ENCODE peak calls at places on chromosomes 1 and 21, in seven cellular contexts. One of them, this sample, is unnamed.
A peak's percentile ranks its signal among the peaks of the same experiment; 100 is the strongest.

GRCh38 chr1:68051475-68051874 is 1.0 kb upstream of the DIRAS3 start:
- DNase-seq in NCI-H1694: no peak
- DNase-seq in mesendoderm: peak; percentile 82
- DNase-seq in posterior cingulate gyrus: no peak
- DNase-seq in stimulated activated CD8-positive, alpha-beta memory T cell treated with anti-CD3 and anti-CD28 coated beads, Interleukin-7, amount 100 ng/mL, for 24 hours: no peak
- DNase-seq in activated T-helper 1 cell treated with anti-CD3 and anti-CD28 coated beads, Interleukin-2, amount 50 U/mL, for 16 hours: no peak
- DNase-seq in anterior cingulate cortex: peak; percentile 16
- DNase-seq in this sample: no peak

GRCh38 chr1:2393471-2393877 is 1.8 kb downstream of the RER1 start:
- DNase-seq in NCI-H1694: no peak
- DNase-seq in mesendoderm: no peak
- DNase-seq in posterior cingulate gyrus: no peak
- DNase-seq in stimulated activated CD8-positive, alpha-beta memory T cell treated with anti-CD3 and anti-CD28 coated beads, Interleukin-7, amount 100 ng/mL, for 24 hours: no peak
- DNase-seq in activated T-helper 1 cell treated with anti-CD3 and anti-CD28 coated beads, Interleukin-2, amount 50 U/mL, for 16 hours: no peak
- DNase-seq in anterior cingulate cortex: no peak
- DNase-seq in this sample: no peak

GRCh38 chr1:33141216-33141615 is 40.6 kb downstream of the TRIM62 start:
- DNase-seq in NCI-H1694: no peak
- DNase-seq in mesendoderm: no peak
- DNase-seq in posterior cingulate gyrus: no peak
- DNase-seq in stimulated activated CD8-positive, alpha-beta memory T cell treated with anti-CD3 and anti-CD28 coated beads, Interleukin-7, amount 100 ng/mL, for 24 hours: no peak
- DNase-seq in activated T-helper 1 cell treated with anti-CD3 and anti-CD28 coated beads, Interleukin-2, amount 50 U/mL, for 16 hours: no peak
- DNase-seq in anterior cingulate cortex: no peak
- DNase-seq in this sample: no peak

GRCh38 chr21:44919111-44919912 is 1.4 kb downstream of the ITGB2 start:
- DNase-seq in NCI-H1694: no peak
- DNase-seq in mesendoderm: no peak
- DNase-seq in posterior cingulate gyrus: peak; percentile 31
- DNase-seq in stimulated activated CD8-positive, alpha-beta memory T cell treated with anti-CD3 and anti-CD28 coated beads, Interleukin-7, amount 100 ng/mL, for 24 hours: no peak
- DNase-seq in activated T-helper 1 cell treated with anti-CD3 and anti-CD28 coated beads, Interleukin-2, amount 50 U/mL, for 16 hours: no peak
- DNase-seq in anterior cingulate cortex: no peak
- DNase-seq in this sample: no peak

GRCh38 chr1:93728480-93729131 is 47.0 kb upstream of the BCAR3 start:
- DNase-seq in NCI-H1694: no peak
- DNase-seq in mesendoderm: no peak
- DNase-seq in posterior cingulate gyrus: no peak
- DNase-seq in stimulated activated CD8-positive, alpha-beta memory T cell treated with anti-CD3 and anti-CD28 coated beads, Interleukin-7, amount 100 ng/mL, for 24 hours: no peak
- DNase-seq in activated T-helper 1 cell treated with anti-CD3 and anti-CD28 coated beads, Interleukin-2, amount 50 U/mL, for 16 hours: no peak
- DNase-seq in anterior cingulate cortex: no peak
- DNase-seq in this sample: no peak

GRCh38 chr1:110055493-110056283 is 14.8 kb downstream of the ALX3 start:
- DNase-seq in NCI-H1694: no peak
- DNase-seq in mesendoderm: no peak
- DNase-seq in posterior cingulate gyrus: no peak
- DNase-seq in stimulated activated CD8-positive, alpha-beta memory T cell treated with anti-CD3 and anti-CD28 coated beads, Interleukin-7, amount 100 ng/mL, for 24 hours: no peak
- DNase-seq in activated T-helper 1 cell treated with anti-CD3 and anti-CD28 coated beads, Interleukin-2, amount 50 U/mL, for 16 hours: no peak
- DNase-seq in anterior cingulate cortex: no peak
- DNase-seq in this sample: no peak

GRCh38 chr1:19274636-19275035 is 13.9 kb downstream of the AKR7A3 start:
- DNase-seq in NCI-H1694: no peak
- DNase-seq in mesendoderm: no peak
- DNase-seq in posterior cingulate gyrus: no peak
- DNase-seq in stimulated activated CD8-positive, alpha-beta memory T cell treated with anti-CD3 and anti-CD28 coated beads, Interleukin-7, amount 100 ng/mL, for 24 hours: no peak
- DNase-seq in activated T-helper 1 cell treated with anti-CD3 and anti-CD28 coated beads, Interleukin-2, amount 50 U/mL, for 16 hours: no peak
- DNase-seq in anterior cingulate cortex: no peak
- DNase-seq in this sample: no peak

GRCh38 chr1:162230096-162230495 is 146.6 kb downstream of the SPATA46 start:
- DNase-seq in NCI-H1694: peak; percentile 14
- DNase-seq in mesendoderm: peak; percentile 87
- DNase-seq in posterior cingulate gyrus: no peak
- DNase-seq in stimulated activated CD8-positive, alpha-beta memory T cell treated with anti-CD3 and anti-CD28 coated beads, Interleukin-7, amount 100 ng/mL, for 24 hours: no peak
- DNase-seq in activated T-helper 1 cell treated with anti-CD3 and anti-CD28 coated beads, Interleukin-2, amount 50 U/mL, for 16 hours: no peak
- DNase-seq in anterior cingulate cortex: no peak
- DNase-seq in this sample: no peak

GRCh38 chr1:19974822-19975416 is 4.5 kb downstream of the PLA2G2A start:
- DNase-seq in NCI-H1694: peak; percentile 44
- DNase-seq in mesendoderm: peak; percentile 92
- DNase-seq in posterior cingulate gyrus: no peak
- DNase-seq in stimulated activated CD8-positive, alpha-beta memory T cell treated with anti-CD3 and anti-CD28 coated beads, Interleukin-7, amount 100 ng/mL, for 24 hours: no peak
- DNase-seq in activated T-helper 1 cell treated with anti-CD3 and anti-CD28 coated beads, Interleukin-2, amount 50 U/mL, for 16 hours: no peak
- DNase-seq in anterior cingulate cortex: no peak
- DNase-seq in this sample: peak; percentile 29

GRCh38 chr1:20124451-20125057 is 5.2 kb upstream of the PLA2G2D start:
- DNase-seq in NCI-H1694: no peak
- DNase-seq in mesendoderm: no peak
- DNase-seq in posterior cingulate gyrus: no peak
- DNase-seq in stimulated activated CD8-positive, alpha-beta memory T cell treated with anti-CD3 and anti-CD28 coated beads, Interleukin-7, amount 100 ng/mL, for 24 hours: no peak
- DNase-seq in activated T-helper 1 cell treated with anti-CD3 and anti-CD28 coated beads, Interleukin-2, amount 50 U/mL, for 16 hours: no peak
- DNase-seq in anterior cingulate cortex: no peak
- DNase-seq in this sample: no peak

GRCh38 chr1:32454726-32455125 is 10.1 kb upstream of the ZBTB8B start:
- DNase-seq in NCI-H1694: no peak
- DNase-seq in mesendoderm: peak; percentile 84
- DNase-seq in posterior cingulate gyrus: peak; percentile 32
- DNase-seq in stimulated activated CD8-positive, alpha-beta memory T cell treated with anti-CD3 and anti-CD28 coated beads, Interleukin-7, amount 100 ng/mL, for 24 hours: no peak
- DNase-seq in activated T-helper 1 cell treated with anti-CD3 and anti-CD28 coated beads, Interleukin-2, amount 50 U/mL, for 16 hours: no peak
- DNase-seq in anterior cingulate cortex: peak; percentile 10
- DNase-seq in this sample: no peak

GRCh38 chr1:212669102-212669501 is 30.5 kb downstream of the BATF3 start:
- DNase-seq in NCI-H1694: no peak
- DNase-seq in mesendoderm: peak; percentile 83
- DNase-seq in posterior cingulate gyrus: no peak
- DNase-seq in stimulated activated CD8-positive, alpha-beta memory T cell treated with anti-CD3 and anti-CD28 coated beads, Interleukin-7, amount 100 ng/mL, for 24 hours: no peak
- DNase-seq in activated T-helper 1 cell treated with anti-CD3 and anti-CD28 coated beads, Interleukin-2, amount 50 U/mL, for 16 hours: no peak
- DNase-seq in anterior cingulate cortex: no peak
- DNase-seq in this sample: no peak

GRCh38 chr1:245753807-245754206 is 599.0 kb downstream of the KIF26B start:
- DNase-seq in NCI-H1694: no peak
- DNase-seq in mesendoderm: no peak
- DNase-seq in posterior cingulate gyrus: no peak
- DNase-seq in stimulated activated CD8-positive, alpha-beta memory T cell treated with anti-CD3 and anti-CD28 coated beads, Interleukin-7, amount 100 ng/mL, for 24 hours: no peak
- DNase-seq in activated T-helper 1 cell treated with anti-CD3 and anti-CD28 coated beads, Interleukin-2, amount 50 U/mL, for 16 hours: no peak
- DNase-seq in anterior cingulate cortex: no peak
- DNase-seq in this sample: no peak

GRCh38 chr1:111392042-111392441 is 35.5 kb downstream of the OVGP1 start:
- DNase-seq in NCI-H1694: no peak
- DNase-seq in mesendoderm: no peak
- DNase-seq in posterior cingulate gyrus: no peak
- DNase-seq in stimulated activated CD8-positive, alpha-beta memory T cell treated with anti-CD3 and anti-CD28 coated beads, Interleukin-7, amount 100 ng/mL, for 24 hours: no peak
- DNase-seq in activated T-helper 1 cell treated with anti-CD3 and anti-CD28 coated beads, Interleukin-2, amount 50 U/mL, for 16 hours: no peak
- DNase-seq in anterior cingulate cortex: no peak
- DNase-seq in this sample: no peak

GRCh38 chr1:20588634-20589225 is at the start of gene CDA:
- DNase-seq in NCI-H1694: no peak
- DNase-seq in mesendoderm: peak; percentile 42
- DNase-seq in posterior cingulate gyrus: no peak
- DNase-seq in stimulated activated CD8-positive, alpha-beta memory T cell treated with anti-CD3 and anti-CD28 coated beads, Interleukin-7, amount 100 ng/mL, for 24 hours: no peak
- DNase-seq in activated T-helper 1 cell treated with anti-CD3 and anti-CD28 coated beads, Interleukin-2, amount 50 U/mL, for 16 hours: no peak
- DNase-seq in anterior cingulate cortex: no peak
- DNase-seq in this sample: no peak

GRCh38 chr1:112904071-112904830 is 51.7 kb downstream of the SLC16A1 start:
- DNase-seq in NCI-H1694: no peak
- DNase-seq in mesendoderm: peak; percentile 59
- DNase-seq in posterior cingulate gyrus: no peak
- DNase-seq in stimulated activated CD8-positive, alpha-beta memory T cell treated with anti-CD3 and anti-CD28 coated beads, Interleukin-7, amount 100 ng/mL, for 24 hours: no peak
- DNase-seq in activated T-helper 1 cell treated with anti-CD3 and anti-CD28 coated beads, Interleukin-2, amount 50 U/mL, for 16 hours: no peak
- DNase-seq in anterior cingulate cortex: no peak
- DNase-seq in this sample: no peak

GRCh38 chr1:200836213-200836612 is 36.6 kb upstream of the GPR25 start:
- DNase-seq in NCI-H1694: no peak
- DNase-seq in mesendoderm: no peak
- DNase-seq in posterior cingulate gyrus: no peak
- DNase-seq in stimulated activated CD8-positive, alpha-beta memory T cell treated with anti-CD3 and anti-CD28 coated beads, Interleukin-7, amount 100 ng/mL, for 24 hours: no peak
- DNase-seq in activated T-helper 1 cell treated with anti-CD3 and anti-CD28 coated beads, Interleukin-2, amount 50 U/mL, for 16 hours: no peak
- DNase-seq in anterior cingulate cortex: no peak
- DNase-seq in this sample: no peak

GRCh38 chr1:228397454-228397786 is 9.2 kb downstream of the TRIM11 start:
- DNase-seq in NCI-H1694: no peak
- DNase-seq in mesendoderm: no peak
- DNase-seq in posterior cingulate gyrus: peak; percentile 11
- DNase-seq in stimulated activated CD8-positive, alpha-beta memory T cell treated with anti-CD3 and anti-CD28 coated beads, Interleukin-7, amount 100 ng/mL, for 24 hours: no peak
- DNase-seq in activated T-helper 1 cell treated with anti-CD3 and anti-CD28 coated beads, Interleukin-2, amount 50 U/mL, for 16 hours: no peak
- DNase-seq in anterior cingulate cortex: no peak
- DNase-seq in this sample: no peak

GRCh38 chr1:97170296-97170695 is 448.7 kb downstream of the PTBP2 start:
- DNase-seq in NCI-H1694: peak; percentile 75
- DNase-seq in mesendoderm: no peak
- DNase-seq in posterior cingulate gyrus: no peak
- DNase-seq in stimulated activated CD8-positive, alpha-beta memory T cell treated with anti-CD3 and anti-CD28 coated beads, Interleukin-7, amount 100 ng/mL, for 24 hours: no peak
- DNase-seq in activated T-helper 1 cell treated with anti-CD3 and anti-CD28 coated beads, Interleukin-2, amount 50 U/mL, for 16 hours: no peak
- DNase-seq in anterior cingulate cortex: peak; percentile 13
- DNase-seq in this sample: no peak

GRCh38 chr21:16594191-16594590 is 864.4 kb downstream of the USP25 start:
- DNase-seq in NCI-H1694: no peak
- DNase-seq in mesendoderm: no peak
- DNase-seq in posterior cingulate gyrus: no peak
- DNase-seq in stimulated activated CD8-positive, alpha-beta memory T cell treated with anti-CD3 and anti-CD28 coated beads, Interleukin-7, amount 100 ng/mL, for 24 hours: no peak
- DNase-seq in activated T-helper 1 cell treated with anti-CD3 and anti-CD28 coated beads, Interleukin-2, amount 50 U/mL, for 16 hours: no peak
- DNase-seq in anterior cingulate cortex: no peak
- DNase-seq in this sample: no peak

GRCh38 chr1:102897537-102897936 is 210.8 kb downstream of the COL11A1 start:
- DNase-seq in NCI-H1694: no peak
- DNase-seq in mesendoderm: no peak
- DNase-seq in posterior cingulate gyrus: no peak
- DNase-seq in stimulated activated CD8-positive, alpha-beta memory T cell treated with anti-CD3 and anti-CD28 coated beads, Interleukin-7, amount 100 ng/mL, for 24 hours: no peak
- DNase-seq in activated T-helper 1 cell treated with anti-CD3 and anti-CD28 coated beads, Interleukin-2, amount 50 U/mL, for 16 hours: no peak
- DNase-seq in anterior cingulate cortex: no peak
- DNase-seq in this sample: no peak

GRCh38 chr1:50929376-50929958 is 30.6 kb downstream of the FAF1 start:
- DNase-seq in NCI-H1694: peak; percentile 38
- DNase-seq in mesendoderm: peak; percentile 26
- DNase-seq in posterior cingulate gyrus: no peak
- DNase-seq in stimulated activated CD8-positive, alpha-beta memory T cell treated with anti-CD3 and anti-CD28 coated beads, Interleukin-7, amount 100 ng/mL, for 24 hours: no peak
- DNase-seq in activated T-helper 1 cell treated with anti-CD3 and anti-CD28 coated beads, Interleukin-2, amount 50 U/mL, for 16 hours: no peak
- DNase-seq in anterior cingulate cortex: no peak
- DNase-seq in this sample: no peak

GRCh38 chr1:164641353-164641730 is 82.4 kb downstream of the PBX1 start:
- DNase-seq in NCI-H1694: no peak
- DNase-seq in mesendoderm: no peak
- DNase-seq in posterior cingulate gyrus: no peak
- DNase-seq in stimulated activated CD8-positive, alpha-beta memory T cell treated with anti-CD3 and anti-CD28 coated beads, Interleukin-7, amount 100 ng/mL, for 24 hours: no peak
- DNase-seq in activated T-helper 1 cell treated with anti-CD3 and anti-CD28 coated beads, Interleukin-2, amount 50 U/mL, for 16 hours: no peak
- DNase-seq in anterior cingulate cortex: no peak
- DNase-seq in this sample: no peak

This sample was measured in NCI-H2171.